ENCODE peak calls at places on chromosomes 3 and 15, in six cellular contexts. A, J, T, L, R and S are unnamed samples.

GRCh38 chr3:137163241-137163916 is 205.6 kb downstream of the IL20RB start:
- DNase-seq in L (no peak), T (peak; percentile 8), A (no peak), R (no peak), J (peak; percentile 39), S (no peak)

GRCh38 chr3:63405882-63406281 is 127.8 kb downstream of the SYNPR start:
- DNase-seq in A (no peak), T (no peak), L (no peak), J (no peak), R (no peak), S (no peak)

GRCh38 chr3:16596352-16597032 is 8.7 kb downstream of the DAZL start:
- DNase-seq in A (no peak), R (no peak), J (no peak), T (no peak), L (no peak), S (no peak)

GRCh38 chr3:41202834-41203345 is 3.6 kb downstream of the CTNNB1 start:
- DNase-seq in J (no peak), R (peak; percentile 68), L (peak; percentile 26), T (peak; percentile 80), A (peak; percentile 68), S (no peak)

GRCh38 chr3:28151608-28152228 is 89.7 kb upstream of the CMC1 start:
- DNase-seq in L (no peak), A (no peak), T (no peak), R (peak; percentile 15), J (no peak), S (no peak)

GRCh38 chr3:4997946-4998345 is 18.7 kb downstream of the BHLHE40 start:
- DNase-seq in L (no peak), R (no peak), T (no peak), J (no peak), A (no peak), S (no peak)

GRCh38 chr3:125165189-125165947 is 47.2 kb downstream of the SLC12A8 start:
- DNase-seq in R (peak; percentile 42), J (no peak), A (peak; percentile 76), T (peak; percentile 68), L (peak; percentile 32), S (no peak)

GRCh38 chr15:77815015-77815414 is 182.3 kb upstream of the LINGO1 start:
- DNase-seq in J (no peak), R (no peak), L (no peak), A (no peak), T (no peak), S (no peak)

GRCh38 chr3:138468886-138469285 is 34.5 kb downstream of the ESYT3 start:
- DNase-seq in J (no peak), L (no peak), R (peak; percentile 34), A (no peak), T (peak; percentile 56), S (no peak)

GRCh38 chr15:52294881-52295420 is 653 bp downstream of the MYO5C start:
- DNase-seq in T (peak; percentile 13), L (peak; percentile 15), R (no peak), J (no peak), A (no peak), S (no peak)

GRCh38 chr3:78165876-78166275 is 1126.0 kb downstream of the ROBO2 start:
- DNase-seq in A (no peak), L (no peak), J (peak; percentile 18), R (no peak), T (no peak), S (no peak)

GRCh38 chr3:16385151-16385550 is 120.1 kb downstream of the OXNAD1 start:
- DNase-seq in L (no peak), J (no peak), T (no peak), R (no peak), A (no peak), S (no peak)

GRCh38 chr15:47384316-47384715 is 333.0 kb upstream of the SEMA6D start:
- DNase-seq in A (peak; percentile 89), T (peak; percentile 82), R (peak; percentile 92), L (no peak), J (no peak), S (no peak)

GRCh38 chr3:121757087-121757811 is 7.7 kb upstream of the GOLGB1 start:
- DNase-seq in A (peak; percentile 81), J (no peak), R (no peak), L (no peak), T (no peak), S (no peak)